ENCODE peak calls at places on chromosomes 2 and 18, in seven cellular contexts. D, B, F, U, P, Y and C are unnamed samples.

GRCh38 chr2:46232860-46233259 is 64.3 kb upstream of the EPAS1 start:
- DNase-seq in F (no peak), U (peak; percentile 27), B (no peak), Y (no peak), P (no peak), D (no peak), C (no peak)

GRCh38 chr2:7837232-7837760 is 844.6 kb upstream of the ID2 start:
- DNase-seq in D (no peak), P (no peak), Y (no peak), U (no peak), F (no peak), B (no peak), C (no peak)

GRCh38 chr2:10452956-10453885 is 5.1 kb upstream of the ODC1 start:
- DNase-seq in Y (no peak), D (no peak), P (no peak), U (no peak), F (no peak), B (no peak), C (no peak)

GRCh38 chr2:18209934-18210639 is 331.6 kb downstream of the KCNS3 start:
- DNase-seq in U (peak; percentile 67), P (no peak), Y (no peak), F (no peak), D (no peak), B (no peak), C (no peak)

GRCh38 chr2:239642406-239643004 is 241.7 kb upstream of the HDAC4 start:
- DNase-seq in P (no peak), F (no peak), U (no peak), Y (no peak), D (no peak), B (no peak), C (no peak)

GRCh38 chr18:45954070-45954712 is 12.9 kb downstream of the EPG5 start:
- DNase-seq in B (peak; percentile 7), F (no peak), Y (no peak), U (peak; percentile 1), P (no peak), D (no peak), C (no peak)

GRCh38 chr2:190717306-190717705 is 68.4 kb downstream of the NAB1 start:
- DNase-seq in Y (no peak), F (no peak), U (no peak), B (no peak), D (no peak), P (no peak), C (no peak)

GRCh38 chr2:76692896-76693295 is 829.3 kb downstream of the LRRTM4 start:
- DNase-seq in P (no peak), Y (no peak), B (no peak), U (no peak), F (no peak), D (no peak), C (no peak)

GRCh38 chr18:77087391-77088141 is 45.0 kb downstream of the MBP start:
- DNase-seq in U (no peak), F (no peak), B (no peak), D (no peak), Y (no peak), P (no peak), C (no peak)

GRCh38 chr2:71930073-71930681 is 217.5 kb downstream of the CYP26B1 start:
- DNase-seq in U (peak; percentile 33), D (no peak), B (no peak), P (no peak), F (no peak), Y (no peak), C (no peak)

GRCh38 chr2:173990970-173991819 is 26.0 kb upstream of the SP3 start:
- DNase-seq in P (no peak), F (peak; percentile 61), Y (no peak), U (no peak), D (peak; percentile 86), B (no peak), C (no peak)

GRCh38 chr2:177393824-177394614 is 1.4 kb downstream of the AGPS start:
- DNase-seq in Y (no peak), D (no peak), B (no peak), P (no peak), U (no peak), F (no peak), C (no peak)

GRCh38 chr18:49021433-49022129 is 70.8 kb upstream of the SMAD7 start:
- DNase-seq in Y (no peak), P (no peak), F (peak; percentile 45), U (peak; percentile 67), B (peak; percentile 83), D (no peak), C (no peak)

GRCh38 chr2:170928036-170928823 is 823 bp upstream of the GORASP2 start:
- DNase-seq in B (no peak), P (no peak), D (no peak), Y (no peak), U (peak; percentile 45), F (no peak), C (no peak)
- H3K9me3 ChIP-seq in B (peaks cover 10% of the 10 kb centered on the region), P (no peaks in the 10 kb centered on the region), D (no peaks in the 10 kb centered on the region), Y (no peaks in the 10 kb centered on the region), U (peaks cover 7% of the 10 kb centered on the region), F (peaks cover 8% of the 10 kb centered on the region), C (no peaks in the 10 kb centered on the region)

GRCh38 chr2:132462242-132462641 is 45.6 kb downstream of the GPR39 start:
- DNase-seq in F (no peak), D (no peak), U (no peak), P (no peak), B (no peak), Y (no peak), C (no peak)
- H3K9me3 ChIP-seq in F (peaks cover 17% of the 10 kb centered on the region), D (peaks cover 14% of the 10 kb centered on the region), U (peaks cover 91% of the 10 kb centered on the region), P (peaks cover 14% of the 10 kb centered on the region), B (no peaks in the 10 kb centered on the region), Y (no peaks in the 10 kb centered on the region), C (no peaks in the 10 kb centered on the region)

GRCh38 chr2:64024259-64024949 is 5.2 kb upstream of the VPS54 start:
- DNase-seq in U (no peak), Y (no peak), B (no peak), F (no peak), D (no peak), P (no peak), C (no peak)

GRCh38 chr2:64021578-64021977 is 2.4 kb upstream of the VPS54 start:
- DNase-seq in F (no peak), D (no peak), U (peak; percentile 48), P (no peak), Y (no peak), B (no peak), C (no peak)

GRCh38 chr2:64019975-64020281 is 700 bp upstream of the VPS54 start:
- DNase-seq in U (no peak), P (no peak), Y (no peak), B (no peak), D (no peak), F (no peak), C (no peak)

GRCh38 chr2:64023485-64024258 is 4.4 kb upstream of the VPS54 start:
- DNase-seq in U (peak; percentile 24), P (no peak), F (no peak), B (no peak), D (no peak), Y (no peak), C (no peak)

DNA sequence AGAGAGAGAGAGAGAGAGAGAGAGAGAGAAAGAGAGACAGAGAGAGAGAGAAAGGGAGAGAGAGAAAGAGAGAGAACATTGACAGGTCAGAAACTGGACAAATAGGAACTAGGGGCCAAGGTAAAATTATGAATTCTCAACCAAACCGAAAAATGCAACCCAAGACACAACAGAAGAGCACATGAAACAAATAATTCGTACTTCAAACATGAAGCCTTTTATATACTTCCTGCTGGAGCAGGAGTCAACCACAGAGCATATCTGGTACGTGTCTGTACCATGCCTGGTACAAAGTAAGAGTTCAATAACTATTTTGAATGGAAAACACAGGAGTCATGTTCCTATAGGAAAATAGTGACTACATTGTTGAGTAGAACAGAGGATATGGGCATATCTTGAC is 6.5 kb upstream of the VPS54 start:
- DNase-seq in F (no peak), B (no peak), U (no peak), Y (no peak), D (no peak), P (no peak), C (no peak)
- H3K9me3 ChIP-seq in F (no peaks in the 10 kb centered on the region), B (no peaks in the 10 kb centered on the region), U (no peaks in the 10 kb centered on the region), Y (no peaks in the 10 kb centered on the region), D (no peaks in the 10 kb centered on the region), P (no peaks in the 10 kb centered on the region), C (no peaks in the 10 kb centered on the region)

GRCh38 chr2:88684519-88684918 is 7.0 kb upstream of the RPIA start:
- DNase-seq in D (no peak), U (no peak), Y (no peak), F (no peak), P (no peak), B (no peak), C (no peak)

GRCh38 chr2:88686320-88686719 is 5.2 kb upstream of the RPIA start:
- DNase-seq in U (no peak), P (no peak), B (no peak), Y (no peak), F (no peak), D (no peak), C (no peak)

GRCh38 chr2:88680916-88681315 is 10.6 kb upstream of the RPIA start:
- DNase-seq in U (no peak), F (no peak), D (no peak), Y (no peak), P (no peak), B (no peak), C (no peak)

GRCh38 chr2:88680266-88680902 is 11.1 kb upstream of the RPIA start:
- DNase-seq in Y (no peak), D (no peak), P (no peak), U (no peak), F (no peak), B (no peak), C (no peak)

DNA sequence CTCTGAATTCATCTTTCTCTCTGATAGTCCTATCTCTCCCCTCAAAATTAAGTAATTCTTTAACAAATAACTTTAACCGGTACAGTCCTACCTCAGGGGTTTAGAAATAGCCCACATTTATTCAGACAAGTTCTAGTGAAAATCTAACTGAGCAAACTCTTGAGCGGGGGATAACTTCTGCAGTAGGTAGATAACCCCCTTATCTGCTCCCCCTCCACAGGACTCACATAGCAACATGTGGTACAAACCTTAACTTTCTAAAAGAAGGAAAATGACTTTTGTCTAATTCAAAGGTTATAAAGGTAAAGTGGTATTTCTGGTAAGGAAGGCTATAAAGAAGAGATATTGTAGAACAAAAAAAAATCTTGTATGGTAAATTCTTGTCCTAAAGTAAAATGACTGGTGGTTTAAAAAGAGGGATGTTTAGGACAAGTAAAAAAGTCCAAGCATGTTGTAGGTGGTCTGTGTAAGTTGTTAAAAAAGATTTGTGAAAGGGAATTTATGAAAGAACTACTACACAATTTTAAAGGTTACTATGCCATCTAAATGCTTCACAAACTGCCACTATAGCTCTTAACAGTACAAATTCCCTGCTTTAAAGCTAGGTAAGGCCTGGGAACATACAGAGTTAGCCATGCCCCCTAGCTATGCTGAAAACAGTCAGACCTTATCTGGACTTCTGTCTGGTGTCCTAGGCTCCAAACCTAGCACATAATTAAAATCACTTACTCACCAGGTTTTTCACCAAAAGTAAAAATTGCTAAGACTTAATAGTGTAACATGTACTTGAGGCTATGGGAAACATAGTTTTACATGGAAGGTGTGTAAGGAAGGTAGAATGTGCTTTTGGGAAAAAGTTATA is 8.1 kb upstream of the RPIA start:
- DNase-seq in B (no peak), F (no peak), U (peak; percentile 19), P (no peak), D (no peak), Y (no peak), C (no peak)
- H3K9me3 ChIP-seq in B (peaks cover 16% of the 10 kb centered on the region), F (no peaks in the 10 kb centered on the region), U (peaks cover 42% of the 10 kb centered on the region), P (no peaks in the 10 kb centered on the region), D (no peaks in the 10 kb centered on the region), Y (no peaks in the 10 kb centered on the region), C (no peaks in the 10 kb centered on the region)

DNA sequence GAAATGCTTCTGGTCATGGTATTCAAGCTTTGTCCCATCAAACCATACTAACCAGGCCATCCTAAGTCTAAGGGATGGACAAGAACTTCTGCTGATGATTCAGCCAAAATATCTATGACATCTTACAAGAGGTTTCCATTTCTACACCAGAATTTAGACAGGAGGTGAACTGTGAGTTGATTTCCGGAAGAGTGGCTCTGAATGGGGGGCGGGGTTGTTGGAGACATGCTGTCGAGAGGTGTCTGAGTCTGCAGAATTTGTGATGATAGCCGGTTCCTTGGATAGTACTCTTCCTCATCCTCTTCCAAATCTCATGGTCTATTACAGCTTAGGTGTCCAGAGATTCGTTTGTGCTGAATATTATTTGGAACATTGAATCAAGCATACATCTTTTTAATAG is 408.7 kb upstream of the TCF4 start:
- DNase-seq in Y (no peak), F (no peak), U (no peak), B (no peak), P (no peak), D (no peak), C (no peak)
- H3K9me3 ChIP-seq in Y (no peaks in the 10 kb centered on the region), F (no peaks in the 10 kb centered on the region), U (no peaks in the 10 kb centered on the region), B (peaks cover 11% of the 10 kb centered on the region), P (no peaks in the 10 kb centered on the region), D (no peaks in the 10 kb centered on the region), C (no peaks in the 10 kb centered on the region)